ENCODE peak calls at places on chromosomes 6 and 20, in six cellular contexts. P is brain microvascular endothelial cell; L is breast epithelium; N is stomach; G is CD8-positive, alpha-beta T cell; E is GM23338. I is an unnamed sample.

GRCh38 chr6:123526128-123526527 is 110.6 kb downstream of the TRDN start:
- DNase-seq in E (no peak), P (no peak), L (no peak), N (no peak), G (no peak), I (no peak)

GRCh38 chr6:8492536-8493125 is 57.3 kb upstream of the SLC35B3 start:
- DNase-seq in G (no peak), P (no peak), E (no peak), L (no peak), N (no peak), I (no peak)

GRCh38 chr20:61895016-61895415 is 170.7 kb downstream of the TAF4 start:
- DNase-seq in E (no peak), L (no peak), G (no peak), P (no peak), N (no peak), I (no peak)

GRCh38 chr6:98946877-98947410 is 802 bp downstream of the FBXL4 start:
- DNase-seq in N (peak; percentile 53), L (no peak), G (peak; percentile 55), E (no peak), P (no peak), I (peak; percentile 39)

GRCh38 chr6:118507636-118508035 is 40.5 kb upstream of the PLN start:
- DNase-seq in P (no peak), E (no peak), G (no peak), N (no peak), L (no peak), I (no peak)

GRCh38 chr6:81842254-81842653 is 89.8 kb upstream of the TENT5A start:
- DNase-seq in P (no peak), E (no peak), N (no peak), L (no peak), G (no peak), I (no peak)

GRCh38 chr20:44615169-44615791 is 32.9 kb downstream of the PKIG start:
- DNase-seq in G (peak; percentile 22), N (no peak), L (no peak), E (peak; percentile 23), P (no peak), I (no peak)

GRCh38 chr6:100879317-100879716 is 1.8 kb downstream of the ASCC3 start:
- DNase-seq in P (no peak), N (no peak), G (no peak), L (no peak), E (peak; percentile 58), I (no peak)

GRCh38 chr6:48151142-48151541 is 40.1 kb upstream of the PTCHD4 start:
- DNase-seq in G (no peak), E (no peak), P (no peak), L (no peak), N (no peak), I (no peak)

GRCh38 chr6:139161817-139162284 is 27.0 kb downstream of the HECA start:
- DNase-seq in E (no peak), L (no peak), G (peak; percentile 68), P (no peak), N (no peak), I (peak; percentile 74)

GRCh38 chr6:16583151-16583762 is 178.0 kb downstream of the ATXN1 start:
- DNase-seq in N (no peak), P (no peak), G (no peak), E (no peak), L (no peak), I (no peak)

GRCh38 chr6:167653561-167653960 is 173.2 kb upstream of the AFDN start:
- DNase-seq in G (no peak), N (no peak), L (no peak), E (no peak), P (no peak), I (no peak)

GRCh38 chr20:62678553-62678952 is 30.1 kb upstream of the NTSR1 start:
- DNase-seq in N (no peak), E (no peak), P (no peak), G (no peak), L (no peak), I (no peak)

GRCh38 chr6:7050911-7051779 is 56.6 kb upstream of the RREB1 start:
- DNase-seq in G (peak; percentile 37), E (peak; percentile 75), N (peak; percentile 75), P (peak; percentile 82), L (peak; percentile 63), I (peak; percentile 51)

GRCh38 chr6:7241709-7242645 is 71.0 kb downstream of the SSR1 start:
- DNase-seq in L (no peak), E (no peak), P (peak; percentile 12), G (no peak), N (peak; percentile 70), I (no peak)

GRCh38 chr6:105733556-105734162 is 330.8 kb upstream of the PREP start:
- DNase-seq in L (no peak), N (no peak), E (peak; percentile 79), P (no peak), G (no peak), I (no peak)

GRCh38 chr6:136520520-136520919 is 29.7 kb downstream of the MAP7 start:
- DNase-seq in E (no peak), N (no peak), G (no peak), P (no peak), L (no peak), I (no peak)

GRCh38 chr20:31595654-31596411 is 9.3 kb upstream of the ID1 start:
- DNase-seq in E (peak; percentile 100), L (peak; percentile 72), P (no peak), G (no peak), N (peak; percentile 65), I (no peak)

GRCh38 chr20:719816-720215 is 44.2 kb upstream of the SCRT2 start:
- DNase-seq in N (no peak), E (no peak), G (no peak), P (no peak), L (no peak), I (no peak)

GRCh38 chr6:104321301-104321700 is 538.4 kb downstream of the HACE1 start:
- DNase-seq in N (no peak), E (no peak), G (no peak), P (no peak), L (no peak), I (no peak)

GRCh38 chr6:168163096-168163731 is 84.2 kb upstream of the FRMD1 start:
- DNase-seq in P (peak; percentile 52), N (peak; percentile 69), L (no peak), G (no peak), E (no peak), I (no peak)

GRCh38 chr6:135094403-135094821 is 39.8 kb upstream of the HBS1L start:
- DNase-seq in N (no peak), P (no peak), E (no peak), G (peak; percentile 48), L (no peak), I (no peak)

GRCh38 chr20:24731312-24731711 is 217.8 kb upstream of the CST7 start:
- DNase-seq in P (no peak), E (no peak), L (no peak), N (no peak), G (no peak), I (no peak)

GRCh38 chr6:125503181-125503580 is 201.4 kb upstream of the HDDC2 start:
- DNase-seq in L (no peak), N (no peak), G (no peak), P (no peak), E (peak; percentile 50), I (no peak)

GRCh38 chr6:105786449-105786848 is 299.7 kb upstream of the PRDM1 start:
- DNase-seq in E (no peak), G (no peak), L (no peak), P (no peak), N (no peak), I (no peak)

GRCh38 chr6:169979873-169980440 is 228.5 kb downstream of the ERMARD start:
- DNase-seq in L (peak; percentile 27), P (no peak), N (no peak), G (no peak), E (no peak), I (no peak)

GRCh38 chr6:139060332-139060731 is 31.8 kb downstream of the ABRACL start:
- DNase-seq in N (no peak), L (no peak), P (peak; percentile 55), G (no peak), E (no peak), I (no peak)

GRCh38 chr6:35400901-35401311 is 51.2 kb upstream of the FANCE start:
- DNase-seq in N (peak; percentile 77), L (no peak), E (no peak), P (no peak), G (no peak), I (no peak)

GRCh38 chr6:35403544-35404442 is 48.3 kb upstream of the FANCE start:
- DNase-seq in N (no peak), P (no peak), L (no peak), G (no peak), E (no peak), I (no peak)

GRCh38 chr6:35401514-35401913 is 50.6 kb upstream of the FANCE start:
- DNase-seq in L (no peak), E (no peak), G (no peak), P (no peak), N (peak; percentile 89), I (no peak)

GRCh38 chr6:35402856-35403191 is 49.3 kb upstream of the FANCE start:
- DNase-seq in E (no peak), G (no peak), L (no peak), N (no peak), P (no peak), I (no peak)

GRCh38 chr6:35402136-35402855 is 49.8 kb upstream of the FANCE start:
- DNase-seq in E (no peak), L (no peak), N (peak; percentile 79), P (no peak), G (no peak), I (no peak)
- TF ChIP-seq CTCF in E (no peak), L (no peak), N (no peak), P (no peak), G (no peak), I (peak; percentile 46)

DNA sequence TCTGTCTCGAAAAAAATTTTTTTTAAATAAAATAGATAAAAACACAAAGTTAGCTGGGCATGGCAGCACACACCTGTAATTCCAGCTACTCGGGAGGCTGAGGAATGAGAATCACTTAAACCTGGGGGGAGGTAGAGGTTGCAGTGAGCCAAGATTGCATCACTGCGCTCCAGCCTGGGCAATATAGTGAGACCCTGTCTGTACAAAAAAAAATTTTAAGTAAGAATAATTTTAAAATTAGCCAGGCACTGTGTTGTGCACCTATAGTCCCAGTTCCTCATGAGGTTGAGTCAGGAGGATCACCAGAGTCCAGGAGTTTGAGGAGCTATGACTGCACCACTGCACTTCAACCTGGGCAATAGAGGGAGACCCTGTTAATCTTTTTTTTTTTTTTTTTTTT is 149.2 kb upstream of the SHLD1 start:
- DNase-seq in N (no peak), P (no peak), L (no peak), E (no peak), G (no peak), I (no peak)
- H3K36me3 ChIP-seq in N (peaks cover 71% of the 10 kb centered on the region), P (peaks cover 25% of the 10 kb centered on the region), L (no peaks in the 10 kb centered on the region), E (peaks cover 5% of the 10 kb centered on the region), G (peaks cover 23% of the 10 kb centered on the region), I (peaks cover 7% of the 10 kb centered on the region)

GRCh38 chr6:14863896-14864850 is 381.7 kb upstream of the JARID2 start:
- DNase-seq in E (peak; percentile 62), L (no peak), G (no peak), N (no peak), P (no peak), I (no peak)
- TF ChIP-seq CTCF in E (peak; percentile 29), L (no peak), G (no peak), N (no peak), P (peak; percentile 6), I (no peak)

DNA sequence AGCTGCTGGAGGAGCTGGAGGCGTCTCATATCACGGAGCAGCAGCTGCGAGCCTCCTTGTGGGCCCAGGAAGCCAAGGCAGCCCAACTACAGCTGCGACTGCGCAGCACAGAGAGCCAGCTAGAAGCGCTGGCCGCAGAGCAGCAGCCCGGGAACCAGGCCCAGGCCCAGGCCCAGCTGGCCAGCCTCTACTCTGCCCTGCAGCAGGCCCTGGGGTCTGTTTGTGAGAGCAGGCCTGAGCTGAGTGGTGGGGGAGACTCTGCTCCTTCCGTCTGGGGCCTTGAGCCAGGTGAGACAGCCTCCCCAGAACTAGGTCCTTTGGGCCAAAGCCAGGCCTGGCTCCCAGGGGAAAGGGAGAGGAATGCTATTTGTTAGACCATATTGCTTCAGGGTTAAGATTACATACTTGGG is 31.7 kb downstream of the C20orf173 start:
- DNase-seq in N (no peak), P (no peak), L (no peak), E (no peak), G (no peak), I (no peak)
- H3K36me3 ChIP-seq in N (peaks cover 100% of the 10 kb centered on the region), P (peaks cover 84% of the 10 kb centered on the region), L (no peaks in the 10 kb centered on the region), E (peaks cover 28% of the 10 kb centered on the region), G (peaks cover 77% of the 10 kb centered on the region), I (peaks cover 40% of the 10 kb centered on the region)

I was measured in GM06990.